ENCODE peak calls at places on chromosome 12, in five cellular contexts. U is endothelial cell, B is upper lobe of right lung, L is OCI-LY7, V is tibial nerve. A is an unnamed sample.

GRCh38 chr12:96150442-96150841 is 43.7 kb upstream of the ELK3 start:
- DNase-seq in U (no peak), B (no peak), L (no peak), V (no peak), A (no peak)

GRCh38 chr12:28629691-28630090 is 439.4 kb downstream of the CCDC91 start:
- DNase-seq in U (no peak), B (no peak), L (no peak), V (no peak), A (no peak)

GRCh38 chr12:25295361-25295760 is 44.6 kb upstream of the KRAS start:
- DNase-seq in U (no peak), B (no peak), L (no peak), V (no peak), A (no peak)

GRCh38 chr12:80829767-80830166 is 108.0 kb downstream of the LIN7A start:
- DNase-seq in U (no peak), B (no peak), L (no peak), V (no peak), A (no peak)

GRCh38 chr12:29230800-29231560 is 81.9 kb downstream of the FAR2 start:
- DNase-seq in U (no peak), B (no peak), L (no peak), V (no peak), A (no peak)

GRCh38 chr12:73726881-73727280 is 810.8 kb upstream of the ATXN7L3B start:
- DNase-seq in U (no peak), B (no peak), L (no peak), V (no peak), A (no peak)

GRCh38 chr12:109988903-109989302 is 7.3 kb downstream of the GIT2 start:
- DNase-seq in U (no peak), B (no peak), L (no peak), V (no peak), A (no peak)

GRCh38 chr12:75560167-75560566 is 48.8 kb upstream of the KRR1 start:
- DNase-seq in U (no peak), B (no peak), L (peak), V (no peak), A (no peak)

GRCh38 chr12:80943345-80943744 is 5.6 kb upstream of the LIN7A start:
- DNase-seq in U (no peak), B (no peak), L (no peak), V (no peak), A (no peak)

GRCh38 chr12:51683763-51684357 is 92.8 kb downstream of the SCN8A start:
- DNase-seq in U (no peak), B (no peak), L (no peak), V (no peak), A (no peak)

GRCh38 chr12:46462641-46463355 is 90.2 kb upstream of the SLC38A2 start:
- DNase-seq in U (no peak), B (no peak), L (no peak), V (no peak), A (no peak)

GRCh38 chr12:28114488-28114887 is 75.8 kb upstream of the CCDC91 start:
- DNase-seq in U (no peak), B (no peak), L (no peak), V (no peak), A (no peak)

GRCh38 chr12:51421266-51421884 is 3.3 kb upstream of the SLC4A8 start:
- DNase-seq in U (peak), B (no peak), L (peak), V (no peak), A (peak)

GRCh38 chr12:100303831-100304230 is 36.9 kb downstream of the SCYL2 start:
- DNase-seq in U (no peak), B (no peak), L (no peak), V (no peak), A (no peak)

GRCh38 chr12:6962285-6963015 is 8.0 kb downstream of the PHB2 start:
- DNase-seq in U (no peak), B (peak), L (no peak), V (no peak), A (no peak)

GRCh38 chr12:25388216-25388615 is 137.5 kb upstream of the KRAS start:
- DNase-seq in U (no peak), B (no peak), L (no peak), V (no peak), A (peak)

GRCh38 chr12:64675795-64676194 is 65.5 kb downstream of the RASSF3 start:
- DNase-seq in U (no peak), B (no peak), L (no peak), V (no peak), A (no peak)

GRCh38 chr12:70849265-70849960 is 71.1 kb downstream of the PTPRR start:
- DNase-seq in U (no peak), B (no peak), L (no peak), V (no peak), A (no peak)

GRCh38 chr12:8784464-8784863 is 38.0 kb upstream of the A2ML1 start:
- DNase-seq in U (no peak), B (no peak), L (no peak), V (no peak), A (no peak)

GRCh38 chr12:49903700-49904423 is at the start of gene FAIM2:
- DNase-seq in U (no peak), B (peak), L (no peak), V (no peak), A (peak)

GRCh38 chr12:40175045-40175444 is 49.8 kb upstream of the LRRK2 start:
- DNase-seq in U (no peak), B (no peak), L (no peak), V (no peak), A (no peak)

GRCh38 chr12:109523071-109523470 is 45.6 kb downstream of the UBE3B start:
- DNase-seq in U (no peak), B (no peak), L (no peak), V (no peak), A (no peak)

GRCh38 chr12:117900561-117900960 is 68.2 kb downstream of the KSR2 start:
- DNase-seq in U (no peak), B (no peak), L (no peak), V (no peak), A (no peak)

DNA sequence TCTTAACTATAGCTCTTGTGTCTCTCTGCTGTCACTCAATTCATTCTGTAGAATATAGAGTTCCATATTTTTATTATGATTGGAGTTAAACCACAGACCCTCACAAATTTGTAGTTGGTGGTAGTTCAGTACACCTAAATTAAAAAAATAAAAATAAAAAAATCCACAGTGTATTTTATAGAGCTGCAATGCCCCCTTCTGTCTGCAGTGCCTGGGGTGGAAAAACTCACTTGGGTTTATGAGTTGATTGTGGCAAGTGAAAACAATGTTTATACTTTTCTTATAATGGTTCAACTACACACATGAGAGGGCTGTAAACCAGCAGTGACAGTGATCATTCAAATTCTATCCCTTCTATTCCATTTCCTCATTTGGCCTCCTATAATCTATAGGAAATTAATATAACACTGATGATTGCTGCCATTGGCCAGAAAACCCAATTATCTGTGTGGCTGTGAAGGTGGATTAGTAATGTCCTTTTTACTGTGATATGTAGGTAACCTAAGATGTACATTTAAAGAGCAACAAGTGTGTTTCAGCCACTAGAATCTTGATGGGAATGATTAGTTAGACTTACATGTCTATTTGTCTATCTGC is 166.9 kb upstream of the LRIG3 start:
- DNase-seq in U (no peak), B (no peak), L (no peak), V (no peak), A (no peak)
- TF ChIP-seq CTCF in U (peak), B (peak), L (peak), V (peak), A (no peak)

DNA sequence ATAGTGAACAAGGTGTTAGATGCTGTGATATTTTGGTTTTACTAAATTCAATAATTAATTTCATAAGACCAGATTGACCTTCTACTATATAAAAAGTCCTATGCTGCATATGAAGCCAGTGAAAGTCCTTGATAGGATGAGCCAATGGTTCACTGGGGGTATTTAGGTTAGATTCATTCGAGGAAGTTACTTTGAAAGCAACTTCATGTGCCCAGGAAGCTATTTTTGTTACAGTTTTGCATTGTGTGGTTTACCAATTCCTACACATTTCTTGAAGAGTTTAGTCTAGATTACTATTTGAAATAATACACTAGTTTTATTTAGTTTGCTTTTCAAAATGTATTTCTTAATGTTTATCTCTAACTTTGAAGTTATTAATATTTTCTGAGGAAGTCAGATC is 58.5 kb upstream of the RMST start:
- DNase-seq in U (no peak), B (no peak), L (no peak), V (no peak), A (no peak)
- TF ChIP-seq CTCF in U (no peak), B (no peak), L (no peak), V (no peak), A (no peak)

DNA sequence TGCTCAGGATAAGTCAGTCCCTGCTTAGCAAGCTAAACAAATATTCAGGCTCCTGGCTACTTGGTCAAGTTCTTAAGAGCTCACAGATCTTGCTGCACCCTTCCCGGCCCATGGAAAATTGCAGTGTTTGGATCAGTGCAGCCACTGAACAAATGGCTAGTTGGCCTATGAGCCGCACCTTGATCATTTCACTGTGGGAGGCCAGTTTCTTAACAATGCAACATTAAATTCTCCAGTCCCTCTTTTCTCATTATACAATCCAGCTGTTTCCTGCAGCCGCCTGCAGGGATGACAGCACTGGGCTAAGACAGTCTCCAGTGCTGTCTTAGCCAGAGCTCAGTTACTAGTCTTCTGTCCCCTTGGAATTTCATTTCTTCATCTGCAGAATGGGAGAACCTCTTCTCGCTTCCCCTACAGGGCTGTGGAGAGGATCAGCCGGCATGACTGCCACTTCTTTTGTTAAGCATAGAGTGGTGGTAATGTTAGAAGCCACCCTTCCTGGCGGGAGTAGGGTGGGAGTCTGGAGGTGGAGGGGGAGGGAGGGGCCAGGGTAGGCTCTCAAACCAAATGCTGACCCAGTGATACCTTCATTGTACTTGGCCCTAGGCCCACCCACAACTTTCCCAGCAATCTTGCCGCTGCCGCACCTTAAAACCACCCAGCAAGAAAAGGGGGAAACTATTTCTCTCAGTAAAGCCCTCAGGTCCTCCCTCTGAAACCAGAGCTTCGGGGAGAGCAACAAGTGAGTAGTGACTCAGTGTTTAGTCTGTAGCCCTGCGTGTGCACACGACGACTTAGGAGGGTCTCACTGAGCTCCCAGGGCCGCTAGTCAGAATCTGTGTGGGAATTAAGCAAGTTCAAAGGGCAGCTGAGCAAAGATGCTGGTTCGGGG is 145.7 kb downstream of the NUAK1 start:
- DNase-seq in U (no peak), B (no peak), L (no peak), V (no peak), A (no peak)
- TF ChIP-seq CTCF in U (no peak), B (no peak), L (no peak), V (no peak), A (no peak)

DNA sequence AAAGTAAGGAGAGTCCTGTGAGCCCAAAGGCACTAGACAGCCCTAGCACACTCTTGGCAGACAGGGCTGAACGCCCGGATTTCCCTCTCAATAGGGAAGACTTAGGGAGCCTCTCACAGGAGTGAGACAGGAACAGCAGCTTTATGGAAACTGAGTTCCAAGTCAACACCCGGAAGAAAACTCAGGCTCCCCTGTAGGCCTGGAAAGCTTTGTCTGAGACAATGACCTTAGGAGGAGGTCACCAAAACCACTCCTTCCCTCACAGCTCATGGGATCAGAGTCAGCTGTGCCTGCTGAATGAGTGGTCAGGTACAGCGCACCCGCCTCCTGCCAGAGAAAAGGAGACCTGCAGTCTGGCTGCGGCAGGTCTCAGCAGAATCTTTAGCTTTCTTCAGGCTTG is 229.5 kb downstream of the CACNA1C start:
- DNase-seq in U (no peak), B (peak), L (no peak), V (no peak), A (no peak)
- TF ChIP-seq CTCF in U (no peak), B (no peak), L (no peak), V (no peak), A (no peak)

GRCh38 chr12:120432772-120433525 is 5.0 kb upstream of the COX6A1 start:
- DNase-seq in U (no peak), B (no peak), L (no peak), V (no peak), A (peak)

GRCh38 chr12:120438495-120439198 is 734 bp downstream of the COX6A1 start:
- DNase-seq in U (no peak), B (no peak), L (peak), V (no peak), A (no peak)

GRCh38 chr12:120439646-120440247 is 1.8 kb downstream of the COX6A1 start:
- DNase-seq in U (peak), B (peak), L (peak), V (no peak), A (peak)

GRCh38 chr12:120437735-120438494 is at the start of gene COX6A1:
- DNase-seq in U (peak), B (peak), L (peak), V (peak), A (peak)
- TF ChIP-seq CTCF in U (peak), B (no peak), L (peak), V (no peak), A (no peak)

DNA sequence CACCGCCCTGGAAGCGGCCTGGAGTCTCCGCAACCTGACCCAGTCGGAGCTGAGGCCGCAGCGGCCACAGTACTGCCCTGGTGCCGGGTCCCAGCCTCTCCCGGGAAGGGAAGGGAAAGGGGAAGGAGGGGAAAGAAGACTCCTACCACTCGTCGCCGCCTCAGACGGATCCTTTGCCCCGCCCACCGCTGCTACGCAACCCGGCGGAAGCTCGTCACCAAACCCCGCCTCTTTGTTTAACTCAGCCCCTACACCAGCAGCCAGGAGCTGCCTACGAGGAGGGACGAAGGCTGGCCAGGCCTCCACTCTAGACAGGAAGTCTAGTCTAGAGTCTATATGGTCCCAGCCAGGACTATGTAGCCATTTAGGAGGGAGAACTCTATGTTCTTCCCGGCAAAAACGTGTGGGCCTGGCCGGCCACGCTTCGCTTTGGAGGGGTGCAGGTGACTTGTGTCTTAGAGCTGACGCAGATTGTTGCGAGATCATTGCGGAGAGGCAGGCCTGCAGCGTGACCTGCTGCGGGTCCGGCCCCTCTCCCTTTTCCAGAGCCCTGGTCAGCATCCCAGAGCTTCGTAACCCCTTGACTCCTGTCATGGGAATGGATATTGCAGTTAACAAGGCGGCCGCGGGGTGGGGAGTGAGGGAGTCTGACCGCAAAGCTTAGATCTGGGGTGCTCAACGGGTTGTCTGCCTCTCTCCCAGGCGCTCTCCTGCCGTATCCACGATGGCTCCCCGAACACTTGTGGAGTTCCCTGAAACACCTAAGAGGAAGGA is at the start of gene RNF41:
- DNase-seq in U (peak), B (peak), L (peak), V (peak), A (peak)
- TF ChIP-seq CTCF in U (peak), B (no peak), L (peak), V (no peak), A (no peak)

GRCh38 chr12:58920102-58920955 is at the start of gene LRIG3:
- DNase-seq in U (peak), B (peak), L (no peak), V (peak), A (peak)
- TF ChIP-seq CTCF in U (peak), B (peak), L (no peak), V (no peak), A (no peak)